ENCODE peak calls at places on chromosomes 13 and 19, in eight cellular contexts. W, L, U, Q, H, S, O and F are unnamed samples.

GRCh38 chr13:55566779-55567178 is 1573.9 kb upstream of the PRR20A start:
- DNase-seq in W (no peak), L (no peak), U (no peak), Q (no peak), H (no peak), S (no peak), O (no peak), F (no peak)

GRCh38 chr13:46317120-46317519 is 69.9 kb downstream of the RUBCNL start:
- DNase-seq in W (no peak), L (no peak), U (no peak), Q (no peak), H (no peak), S (no peak), O (no peak), F (no peak)

GRCh38 chr13:32254916-32255743 is 60.0 kb downstream of the ZAR1L start:
- DNase-seq in W (no peak), L (no peak), U (no peak), Q (no peak), H (no peak), S (no peak), O (no peak), F (no peak)

GRCh38 chr13:64278493-64278892 is 2862.8 kb upstream of the PCDH20 start:
- DNase-seq in W (no peak), L (no peak), U (no peak), Q (no peak), H (no peak), S (no peak), O (no peak), F (no peak)

GRCh38 chr19:55477905-55478304 is 1.5 kb downstream of the ZNF628 start:
- DNase-seq in W (no peak), L (peak; percentile 53), U (no peak), Q (no peak), H (no peak), S (no peak), O (no peak), F (no peak)

GRCh38 chr13:78524936-78525335 is 78.4 kb downstream of the POU4F1 start:
- DNase-seq in W (no peak), L (no peak), U (no peak), Q (no peak), H (no peak), S (no peak), O (no peak), F (no peak)

GRCh38 chr19:47253467-47253881 is 2.9 kb upstream of the CCDC9 start:
- DNase-seq in W (no peak), L (no peak), U (no peak), Q (no peak), H (no peak), S (no peak), O (peak; percentile 75), F (no peak)

GRCh38 chr19:46984077-46985010 is 35.3 kb upstream of the NPAS1 start:
- DNase-seq in W (no peak), L (no peak), U (no peak), Q (no peak), H (peak; percentile 82), S (no peak), O (no peak), F (peak; percentile 61)

GRCh38 chr19:15612342-15612741 is 2.7 kb upstream of the CYP4F8 start:
- DNase-seq in W (no peak), L (no peak), U (no peak), Q (no peak), H (no peak), S (no peak), O (no peak), F (no peak)

GRCh38 chr19:45607071-45608029 is 5.3 kb upstream of the GPR4 start:
- DNase-seq in W (no peak), L (peak; percentile 88), U (peak; percentile 59), Q (peak; percentile 83), H (peak; percentile 73), S (peak; percentile 78), O (peak; percentile 93), F (peak; percentile 79)

GRCh38 chr19:32241957-32242710 is 103.3 kb upstream of the ZNF507 start:
- DNase-seq in W (no peak), L (no peak), U (no peak), Q (no peak), H (no peak), S (no peak), O (no peak), F (no peak)

GRCh38 chr13:104286566-104287290 is 1220.5 kb upstream of the SLC10A2 start:
- DNase-seq in W (no peak), L (no peak), U (peak; percentile 3), Q (no peak), H (no peak), S (no peak), O (no peak), F (no peak)

GRCh38 chr13:68696907-68697306 is 1410.7 kb upstream of the ATXN8OS start:
- DNase-seq in W (no peak), L (no peak), U (no peak), Q (no peak), H (no peak), S (no peak), O (no peak), F (no peak)

GRCh38 chr19:1807030-1807694 is 4.9 kb downstream of the ATP8B3 start:
- DNase-seq in W (no peak), L (peak; percentile 71), U (no peak), Q (no peak), H (no peak), S (no peak), O (no peak), F (no peak)

GRCh38 chr13:73224708-73225107 is 165.9 kb downstream of the KLF5 start:
- DNase-seq in W (no peak), L (no peak), U (no peak), Q (no peak), H (no peak), S (no peak), O (no peak), F (no peak)

GRCh38 chr19:40805258-40805868 is 6.4 kb downstream of the EGLN2 start:
- DNase-seq in W (no peak), L (peak; percentile 52), U (no peak), Q (no peak), H (no peak), S (no peak), O (no peak), F (no peak)
- H3K4me1 ChIP-seq in W (peaks cover 54% of the 10 kb centered on the region), L (peaks cover 63% of the 10 kb centered on the region), U (peaks cover 48% of the 10 kb centered on the region), Q (peaks cover 79% of the 10 kb centered on the region), H (no peaks in the 10 kb centered on the region), S (peaks cover 100% of the 10 kb centered on the region), O (peaks cover 17% of the 10 kb centered on the region), F (peaks cover 100% of the 10 kb centered on the region)

DNA sequence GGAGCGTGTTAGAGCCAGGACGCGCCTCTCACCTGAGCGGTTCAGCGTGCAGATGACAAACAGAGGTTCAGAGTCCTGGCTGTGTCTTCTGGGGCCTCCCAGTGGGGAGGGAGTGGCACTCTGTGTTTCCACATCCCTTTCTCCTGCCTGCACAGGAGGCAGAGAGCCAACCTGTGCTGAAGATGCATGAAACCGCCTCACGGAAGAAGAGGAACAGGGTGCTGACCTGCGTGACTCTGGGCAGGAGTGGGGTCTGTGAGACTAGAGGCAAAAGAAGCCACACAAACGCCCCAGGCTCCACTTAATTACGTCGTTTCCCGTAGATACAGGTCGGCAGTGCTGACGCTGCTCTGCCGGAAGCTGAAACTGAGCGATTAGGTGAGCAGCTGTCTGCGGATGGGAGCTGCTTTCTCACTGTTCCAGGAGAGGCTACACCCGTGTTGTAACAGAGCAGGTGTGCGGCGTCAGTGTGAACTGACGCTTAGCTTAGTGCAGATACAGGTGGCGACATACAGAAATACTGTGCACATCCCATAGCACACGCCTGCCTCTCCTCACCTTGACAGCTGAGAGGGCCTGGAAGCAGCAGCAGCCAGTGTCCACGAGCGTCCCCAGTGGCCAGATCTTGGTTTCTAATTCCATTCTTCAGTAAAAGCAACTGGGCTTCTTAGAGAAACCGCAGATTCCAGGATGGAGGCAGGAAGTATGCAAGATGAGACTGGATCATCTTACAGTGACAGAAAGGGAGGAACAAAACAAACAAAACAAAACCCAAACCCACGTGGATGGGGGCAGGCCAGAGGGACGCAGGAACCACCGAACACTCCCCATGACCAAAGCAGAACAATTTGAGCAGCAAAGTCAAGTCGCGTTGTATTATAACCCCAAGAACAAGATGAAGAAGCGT is 37.7 kb upstream of the MCF2L start:
- DNase-seq in W (no peak), L (no peak), U (peak; percentile 56), Q (no peak), H (no peak), S (no peak), O (peak; percentile 69), F (no peak)
- H3K4me3 ChIP-seq in W (no peak overlapping the region), L (no peak overlapping the region), U (no peak overlapping the region), Q (no peak overlapping the region), H (no peak overlapping the region), S (no peak overlapping the region), O (no peak overlapping the region), F (peak overlapping the region; percentile 17)

DNA sequence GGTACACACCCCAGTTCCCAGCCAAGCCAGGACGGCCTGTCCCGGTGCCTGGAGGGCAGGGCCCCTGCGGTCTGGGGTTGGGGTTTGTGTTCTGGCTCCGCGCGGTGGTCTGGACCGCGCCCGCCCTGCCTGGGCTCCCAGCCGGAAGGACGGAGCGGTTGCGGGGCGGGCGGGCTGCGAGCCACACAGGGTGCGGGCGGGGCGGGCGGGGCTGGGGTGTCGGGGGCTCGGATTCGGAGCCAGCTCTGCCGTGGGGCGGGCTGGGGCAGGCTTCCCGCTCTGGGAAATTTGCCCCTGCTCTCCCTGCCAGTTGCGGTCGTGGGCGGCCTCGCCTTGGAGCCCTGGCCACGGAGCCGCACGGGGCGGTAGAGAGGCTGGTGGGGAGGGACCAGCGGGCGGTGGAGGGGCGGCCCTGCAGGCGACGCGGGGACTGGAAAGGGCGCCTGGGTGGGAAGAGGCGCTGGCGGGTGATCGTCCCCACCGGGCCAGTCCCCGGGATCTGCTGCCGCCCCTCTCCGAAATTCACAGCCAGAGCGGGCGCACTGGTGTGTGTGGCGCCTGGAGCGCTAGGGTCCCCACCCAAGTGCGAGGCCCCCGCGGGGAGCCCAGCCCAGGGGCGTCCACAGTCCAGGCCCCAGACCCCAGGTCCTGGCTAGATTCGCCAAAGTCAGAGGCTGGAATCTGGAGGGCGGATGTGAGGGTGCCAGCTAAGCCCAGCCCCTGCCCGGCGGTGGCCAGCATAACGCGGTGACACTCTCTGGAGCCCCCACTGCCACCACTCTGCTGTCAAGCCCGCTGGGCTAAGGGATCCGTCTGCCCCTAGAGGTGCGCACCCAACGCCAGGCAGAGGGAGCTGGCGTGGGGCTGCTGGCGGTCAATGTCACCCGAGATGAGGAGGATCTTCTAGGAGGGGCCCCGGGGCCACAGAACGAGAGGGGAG is 11.0 kb upstream of the ZNF492 start:
- DNase-seq in W (no peak), L (no peak), U (no peak), Q (no peak), H (no peak), S (no peak), O (no peak), F (no peak)
- H3K9me3 ChIP-seq in W (no peaks in the 10 kb centered on the region), L (peaks cover 61% of the 10 kb centered on the region), U (no peaks in the 10 kb centered on the region), Q (no peaks in the 10 kb centered on the region), H (no peaks in the 10 kb centered on the region), S (no peaks in the 10 kb centered on the region), O (no peaks in the 10 kb centered on the region), F (no peaks in the 10 kb centered on the region)

GRCh38 chr13:44232729-44233128 is 140.9 kb upstream of the SERP2 start:
- DNase-seq in W (no peak), L (no peak), U (no peak), Q (no peak), H (no peak), S (no peak), O (no peak), F (no peak)

GRCh38 chr13:44234566-44234965 is 139.1 kb upstream of the SERP2 start:
- DNase-seq in W (no peak), L (no peak), U (no peak), Q (no peak), H (no peak), S (no peak), O (no peak), F (no peak)

GRCh38 chr13:44237276-44237767 is 136.3 kb upstream of the SERP2 start:
- DNase-seq in W (peak; percentile 51), L (no peak), U (no peak), Q (peak; percentile 94), H (no peak), S (no peak), O (no peak), F (peak; percentile 46)

GRCh38 chr13:44238011-44238421 is 135.6 kb upstream of the SERP2 start:
- DNase-seq in W (no peak), L (no peak), U (no peak), Q (no peak), H (no peak), S (no peak), O (no peak), F (no peak)

GRCh38 chr13:44236370-44236769 is 137.3 kb upstream of the SERP2 start:
- DNase-seq in W (no peak), L (no peak), U (no peak), Q (peak; percentile 71), H (no peak), S (no peak), O (no peak), F (no peak)
- H3K4me1 ChIP-seq in W (peaks cover 20% of the 10 kb centered on the region), L (peaks cover 26% of the 10 kb centered on the region), U (no peaks in the 10 kb centered on the region), Q (peaks cover 35% of the 10 kb centered on the region), H (no peaks in the 10 kb centered on the region), S (peaks cover 47% of the 10 kb centered on the region), O (no peaks in the 10 kb centered on the region), F (peaks cover 41% of the 10 kb centered on the region)